ENCODE peak calls at places on chromosomes 6 and 20, in four cellular contexts. O is AML-193, S is endothelial cell, N is coronary artery. K is an unnamed sample.

GRCh38 chr6:99338188-99338587 is 11.3 kb downstream of the FAXC start:
- DNase-seq in O (no peak), S (no peak), N (no peak), K (no peak)

GRCh38 chr20:43913291-43914025 is 1.2 kb upstream of the TOX2 start:
- DNase-seq in O (no peak), S (no peak), N (no peak), K (no peak)

GRCh38 chr6:88220493-88220892 is 54.3 kb upstream of the CNR1 start:
- DNase-seq in O (peak), S (peak), N (no peak), K (no peak)

GRCh38 chr20:57622579-57623381 is 2.6 kb upstream of the ZBP1 start:
- DNase-seq in O (peak), S (peak), N (peak), K (peak)

GRCh38 chr6:24658573-24659511 is 7.9 kb downstream of the TDP2 start:
- DNase-seq in O (no peak), S (no peak), N (no peak), K (no peak)

GRCh38 chr20:55668659-55669058 is 336.7 kb downstream of the CBLN4 start:
- DNase-seq in O (no peak), S (no peak), N (no peak), K (no peak)

GRCh38 chr6:13615802-13616140 is 636 bp downstream of the NOL7 start:
- DNase-seq in O (peak), S (peak), N (no peak), K (no peak)

GRCh38 chr20:62536731-62537401 is 61.1 kb upstream of the GATA5 start:
- DNase-seq in O (no peak), S (no peak), N (no peak), K (no peak)

GRCh38 chr6:101088594-101088993 is 207.5 kb upstream of the ASCC3 start:
- DNase-seq in O (no peak), S (no peak), N (no peak), K (no peak)

GRCh38 chr6:166604911-166605310 is 18.4 kb upstream of the RAMACL start:
- DNase-seq in O (no peak), S (no peak), N (no peak), K (no peak)

GRCh38 chr6:143536866-143537691 is 25.6 kb upstream of the FUCA2 start:
- DNase-seq in O (peak), S (peak), N (peak), K (peak)

GRCh38 chr20:2798814-2799213 is 1.6 kb downstream of the CPXM1 start:
- DNase-seq in O (peak), S (no peak), N (no peak), K (peak)

GRCh38 chr6:125300992-125301434 is 754 bp downstream of the HDDC2 start:
- DNase-seq in O (peak), S (no peak), N (no peak), K (peak)

GRCh38 chr6:135183532-135184440 is 2.7 kb downstream of the MYB start:
- DNase-seq in O (peak), S (peak), N (no peak), K (peak)

GRCh38 chr6:115064680-115065079 is 721.9 kb upstream of the HS3ST5 start:
- DNase-seq in O (no peak), S (no peak), N (no peak), K (no peak)

GRCh38 chr6:147161974-147162495 is 42.2 kb upstream of the STXBP5 start:
- DNase-seq in O (no peak), S (no peak), N (no peak), K (no peak)

GRCh38 chr6:158758941-158759479 is 60.2 kb downstream of the EZR start:
- DNase-seq in O (no peak), S (no peak), N (peak), K (no peak)

GRCh38 chr20:63441777-63442493 is 30.5 kb downstream of the KCNQ2 start:
- DNase-seq in O (peak), S (peak), N (no peak), K (peak)

GRCh38 chr6:140193269-140193668 is 818.8 kb upstream of the CITED2 start:
- DNase-seq in O (no peak), S (no peak), N (no peak), K (peak)

GRCh38 chr6:111861321-111861938 is 11.8 kb downstream of the FYN start:
- DNase-seq in O (no peak), S (no peak), N (no peak), K (no peak)

GRCh38 chr6:36286858-36287257 is 17.0 kb downstream of the PNPLA1 start:
- DNase-seq in O (no peak), S (no peak), N (no peak), K (no peak)

GRCh38 chr6:81981812-81982211 is 229.3 kb upstream of the TENT5A start:
- DNase-seq in O (no peak), S (no peak), N (no peak), K (no peak)

GRCh38 chr20:47676219-47676721 is 109.0 kb downstream of the SULF2 start:
- DNase-seq in O (no peak), S (no peak), N (no peak), K (no peak)

K was measured in MV-4-11.